ENCODE peak calls at places on chromosome 16, in four cellular contexts. R is Peyer's patch, M is upper lobe of right lung, E is body of pancreas. S is an unnamed sample.

GRCh38 chr16:86854058-86854621 is 275.8 kb downstream of the FOXL1 start:
- DNase-seq in R (no peak), M (no peak), E (no peak), S (no peak)

GRCh38 chr16:8716052-8716451 is 41.6 kb downstream of the ABAT start:
- DNase-seq in R (no peak), M (no peak), E (no peak), S (no peak)

GRCh38 chr16:67833035-67833417 is 9.1 kb upstream of the THAP11 start:
- DNase-seq in R (no peak), M (no peak), E (no peak), S (no peak)

GRCh38 chr16:76157629-76158028 is 119.6 kb upstream of the CNTNAP4 start:
- DNase-seq in R (no peak), M (no peak), E (no peak), S (no peak)

GRCh38 chr16:25063102-25063501 is 47.9 kb upstream of the ARHGAP17 start:
- DNase-seq in R (no peak), M (no peak), E (no peak), S (no peak)

GRCh38 chr16:85980686-85981085 is 81.7 kb downstream of the IRF8 start:
- DNase-seq in R (no peak), M (no peak), E (no peak), S (no peak)

GRCh38 chr16:23948949-23949392 is 113.2 kb downstream of the PRKCB start:
- DNase-seq in R (peak), M (no peak), E (peak), S (no peak)

GRCh38 chr16:51615141-51615540 is 464.1 kb upstream of the SALL1 start:
- DNase-seq in R (no peak), M (no peak), E (no peak), S (no peak)

GRCh38 chr16:15769239-15769638 is 87.6 kb downstream of the MYH11 start:
- DNase-seq in R (no peak), M (no peak), E (no peak), S (no peak)

GRCh38 chr16:11030990-11031510 is 86.7 kb downstream of the CLEC16A start:
- DNase-seq in R (no peak), M (no peak), E (no peak), S (no peak)

GRCh38 chr16:17515421-17516210 is 44.9 kb upstream of the XYLT1 start:
- DNase-seq in R (no peak), M (no peak), E (no peak), S (no peak)

GRCh38 chr16:24778676-24779075 is 49.2 kb downstream of the TNRC6A start:
- DNase-seq in R (no peak), M (no peak), E (no peak), S (no peak)

GRCh38 chr16:89909777-89910716 is 8.6 kb upstream of the MC1R start:
- DNase-seq in R (peak), M (peak), E (peak), S (peak)

GRCh38 chr16:19876501-19877059 is 8.1 kb downstream of the GPRC5B start:
- DNase-seq in R (no peak), M (no peak), E (no peak), S (no peak)

GRCh38 chr16:82063456-82064082 is 28.5 kb downstream of the HSD17B2 start:
- DNase-seq in R (no peak), M (no peak), E (no peak), S (no peak)

GRCh38 chr16:80459331-80459777 is 81.4 kb upstream of the DYNLRB2 start:
- DNase-seq in R (no peak), M (no peak), E (peak), S (no peak)

GRCh38 chr16:84278968-84279367 is 15.7 kb upstream of the WFDC1 start:
- DNase-seq in R (no peak), M (no peak), E (no peak), S (no peak)

GRCh38 chr16:878071-878784 is 77.7 kb upstream of the GNG13 start:
- DNase-seq in R (peak), M (no peak), E (no peak), S (no peak)
- TF ChIP-seq CTCF in R (peak), M (no peak), E (no peak), S (no peak)

GRCh38 chr16:56275076-56275475 is 83.8 kb downstream of the GNAO1 start:
- DNase-seq in R (no peak), M (no peak), E (no peak), S (no peak)

GRCh38 chr16:56278196-56278855 is 87.0 kb downstream of the GNAO1 start:
- DNase-seq in R (no peak), M (peak), E (no peak), S (no peak)

GRCh38 chr16:56279132-56279531 is 87.8 kb downstream of the GNAO1 start:
- DNase-seq in R (peak), M (peak), E (no peak), S (no peak)

GRCh38 chr16:56275801-56276200 is 84.5 kb downstream of the GNAO1 start:
- DNase-seq in R (no peak), M (no peak), E (no peak), S (no peak)

DNA sequence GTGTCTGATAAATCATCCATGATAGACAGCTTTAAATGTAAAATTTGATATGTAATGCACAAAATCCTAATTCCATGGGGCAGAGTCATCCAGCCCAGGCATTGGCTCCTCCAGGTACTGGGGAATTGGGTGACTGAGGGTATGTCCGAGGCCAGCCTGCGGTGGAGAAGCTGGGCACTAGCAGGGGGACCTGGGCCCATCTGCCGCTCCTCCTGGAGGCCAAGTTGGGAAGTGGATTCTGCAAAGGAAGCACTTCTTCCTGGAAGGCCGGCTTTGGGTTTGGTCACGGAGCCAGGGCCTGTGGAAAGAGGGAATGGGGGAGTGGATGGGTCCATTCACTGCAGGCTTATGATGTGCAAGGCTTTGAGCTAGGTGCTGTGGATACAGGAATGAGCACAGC is 85.8 kb downstream of the GNAO1 start:
- DNase-seq in R (no peak), M (peak), E (no peak), S (no peak)
- TF ChIP-seq CTCF in R (no peak), M (no peak), E (no peak), S (no peak)

GRCh38 chr16:28280881-28281836 is 11.2 kb upstream of the SBK1 start:
- DNase-seq in R (no peak), M (no peak), E (no peak), S (no peak)
- TF ChIP-seq CTCF in R (no peak), M (no peak), E (no peak), S (no peak)

GRCh38 chr16:4402439-4403132 is 13.8 kb downstream of the CORO7 start:
- DNase-seq in R (peak), M (peak), E (peak), S (peak)
- TF ChIP-seq CTCF in R (peak), M (peak), E (peak), S (peak)

GRCh38 chr16:47956881-47957280 is 198.9 kb downstream of the ABCC12 start:
- DNase-seq in R (no peak), M (no peak), E (no peak), S (no peak)
- TF ChIP-seq CTCF in R (no peak), M (no peak), E (no peak), S (no peak)

GRCh38 chr16:3022208-3022696 is 1.5 kb downstream of the HCFC1R1 start:
- DNase-seq in R (peak), M (peak), E (peak), S (peak)

GRCh38 chr16:3020604-3021448 is 658 bp downstream of the TNFRSF12A start:
- DNase-seq in R (peak), M (peak), E (peak), S (peak)

GRCh38 chr16:3022697-3023414 is 886 bp downstream of the HCFC1R1 start:
- DNase-seq in R (no peak), M (no peak), E (peak), S (no peak)

GRCh38 chr16:3020247-3020603 is at the start of gene TNFRSF12A:
- DNase-seq in R (peak), M (peak), E (peak), S (peak)

DNA sequence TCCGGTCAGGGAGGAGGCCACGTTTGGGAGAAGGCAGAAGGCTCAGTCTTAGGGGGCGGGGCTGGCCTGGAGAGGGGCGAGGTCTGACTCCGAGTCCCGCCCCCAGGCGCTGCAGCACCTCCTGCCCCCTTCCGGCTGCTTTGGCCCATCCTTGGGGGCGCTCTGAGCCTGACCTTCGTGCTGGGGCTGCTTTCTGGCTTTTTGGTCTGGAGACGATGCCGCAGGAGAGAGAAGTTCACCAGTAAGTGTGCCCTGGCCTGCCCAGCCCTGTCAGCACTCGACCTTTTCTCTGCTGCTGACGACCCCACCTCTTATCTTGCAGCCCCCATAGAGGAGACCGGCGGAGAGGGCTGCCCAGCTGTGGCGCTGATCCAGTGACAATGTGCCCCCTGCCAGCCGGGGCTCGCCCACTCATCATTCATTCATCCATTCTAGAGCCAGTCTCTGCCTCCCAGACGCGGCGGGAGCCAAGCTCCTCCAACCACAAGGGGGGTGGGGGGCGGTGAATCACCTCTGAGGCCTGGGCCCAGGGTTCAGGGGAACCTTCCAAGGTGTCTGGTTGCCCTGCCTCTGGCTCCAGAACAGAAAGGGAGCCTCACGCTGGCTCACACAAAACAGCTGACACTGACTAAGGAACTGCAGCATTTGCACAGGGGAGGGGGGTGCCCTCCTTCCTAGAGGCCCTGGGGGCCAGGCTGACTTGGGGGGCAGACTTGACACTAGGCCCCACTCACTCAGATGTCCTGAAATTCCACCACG is 1.5 kb downstream of the TNFRSF12A start:
- DNase-seq in R (peak), M (peak), E (peak), S (peak)
- TF ChIP-seq CTCF in R (peak), M (peak), E (no peak), S (no peak)

DNA sequence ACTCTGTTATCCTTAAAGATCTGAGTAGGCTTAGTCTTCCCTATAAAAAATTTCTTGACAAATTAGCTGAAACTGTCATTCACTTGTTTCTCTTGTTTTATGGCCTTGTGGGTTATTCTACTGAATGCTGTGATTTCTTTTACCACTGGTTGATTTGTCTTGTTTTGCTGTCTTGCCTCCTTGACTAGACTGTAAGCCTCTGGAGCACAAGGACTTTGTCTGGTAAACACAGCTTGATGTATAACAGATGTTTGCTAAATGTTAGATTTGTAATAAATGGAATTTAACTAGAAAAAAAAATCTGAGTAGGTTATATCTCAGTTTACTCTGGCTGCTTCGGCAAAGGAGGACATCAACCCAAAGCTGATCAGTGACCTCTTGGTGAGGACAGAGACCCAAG is 21.6 kb downstream of the VAC14 start:
- DNase-seq in R (no peak), M (no peak), E (no peak), S (no peak)
- TF ChIP-seq CTCF in R (no peak), M (no peak), E (no peak), S (no peak)

DNA sequence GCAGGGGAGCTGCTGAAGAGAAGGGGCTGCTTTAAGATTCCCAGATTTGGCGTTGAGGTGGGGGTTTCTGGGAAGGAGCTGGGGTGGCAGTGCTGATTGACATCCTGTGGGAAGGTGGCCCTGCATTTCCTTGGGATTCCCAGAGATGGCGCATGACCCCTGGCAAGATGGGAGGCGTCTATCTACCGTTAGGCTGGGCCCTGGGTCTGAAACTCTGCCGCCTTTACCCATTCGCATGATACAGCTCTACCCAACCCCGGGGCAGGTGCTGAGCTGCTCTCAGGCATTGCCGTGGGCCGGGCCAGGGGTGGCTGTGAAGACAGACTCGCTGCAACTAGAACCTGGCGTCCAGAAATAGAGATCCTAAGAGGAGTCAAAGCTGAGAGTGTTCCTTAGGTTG is 9.9 kb upstream of the MVD start:
- DNase-seq in R (no peak), M (no peak), E (no peak), S (no peak)
- TF ChIP-seq CTCF in R (peak), M (peak), E (no peak), S (no peak)

S was measured in activated B cell treated with CpG ODN at 0.5 μM for 24 hours.